ENCODE peak calls at places on chromosome 9, in six cellular contexts. I is foreskin fibroblast, U is A549, C is astrocyte of the spinal cord, D is kidney, E is fibroblast of pulmonary artery. Y is an unnamed sample.

GRCh38 chr9:116178481-116179211 is 25.1 kb downstream of the PAPPA start:
- DNase-seq in E (no peak), U (no peak), I (no peak), C (no peak), D (no peak), Y (no peak)

GRCh38 chr9:101324245-101324804 is 60.5 kb downstream of the BAAT start:
- DNase-seq in E (no peak), U (peak), C (no peak), I (no peak), D (no peak), Y (no peak)

GRCh38 chr9:89353989-89354388 is 35.7 kb downstream of the SECISBP2 start:
- DNase-seq in C (no peak), I (no peak), D (no peak), U (no peak), E (no peak), Y (no peak)

GRCh38 chr9:3696368-3696767 is 170.6 kb upstream of the RFX3 start:
- DNase-seq in D (no peak), C (no peak), I (no peak), E (no peak), U (no peak), Y (no peak)

GRCh38 chr9:127634698-127635097 is 22.6 kb downstream of the STXBP1 start:
- DNase-seq in E (no peak), I (no peak), C (no peak), U (peak), D (no peak), Y (no peak)

GRCh38 chr9:4507306-4507705 is 17.0 kb downstream of the SLC1A1 start:
- DNase-seq in C (no peak), U (no peak), I (no peak), D (no peak), E (no peak), Y (no peak)

GRCh38 chr9:129910628-129911567 is 75.6 kb downstream of the USP20 start:
- DNase-seq in C (peak), U (peak), D (no peak), E (peak), I (peak), Y (peak)

GRCh38 chr9:128254855-128255759 is 20.7 kb downstream of the GOLGA2 start:
- DNase-seq in U (peak), C (peak), E (peak), I (no peak), D (peak), Y (no peak)

GRCh38 chr9:36566813-36567217 is 5.9 kb upstream of the MELK start:
- DNase-seq in D (no peak), E (peak), C (peak), U (peak), I (peak), Y (no peak)

GRCh38 chr9:98652741-98653140 is 56.0 kb downstream of the GABBR2 start:
- DNase-seq in U (no peak), C (no peak), I (no peak), E (no peak), D (no peak), Y (no peak)

GRCh38 chr9:18543406-18543965 is 69.5 kb downstream of the ADAMTSL1 start:
- DNase-seq in C (peak), U (no peak), E (peak), D (peak), I (peak), Y (peak)

GRCh38 chr9:4596165-4596922 is 65.8 kb upstream of the PLPP6 start:
- DNase-seq in U (no peak), I (no peak), E (no peak), C (peak), D (no peak), Y (no peak)

GRCh38 chr9:38008168-38009034 is 60.6 kb downstream of the SHB start:
- DNase-seq in D (peak), U (peak), I (peak), C (peak), E (peak), Y (no peak)

GRCh38 chr9:120909904-120910303 is 16.7 kb downstream of the TRAF1 start:
- DNase-seq in D (no peak), I (no peak), E (no peak), C (no peak), U (no peak), Y (no peak)

GRCh38 chr9:98795970-98796363 is 388 bp downstream of the ANKS6 start:
- DNase-seq in E (no peak), D (peak), I (no peak), C (no peak), U (no peak), Y (no peak)

GRCh38 chr9:101449071-101449721 is 13.6 kb upstream of the ALDOB start:
- DNase-seq in C (peak), E (peak), I (peak), U (peak), D (peak), Y (no peak)

GRCh38 chr9:79764377-79764776 is 192.6 kb downstream of the TLE4 start:
- DNase-seq in D (no peak), C (peak), I (peak), E (peak), U (peak), Y (peak)

GRCh38 chr9:133771486-133772482 is 33.6 kb upstream of the SARDH start:
- DNase-seq in I (no peak), U (no peak), C (no peak), E (no peak), D (peak), Y (no peak)

GRCh38 chr9:124321416-124321815 is 63.7 kb downstream of the NEK6 start:
- DNase-seq in I (no peak), D (no peak), U (no peak), E (no peak), C (no peak), Y (no peak)

GRCh38 chr9:33315371-33315770 is 25.1 kb downstream of the NFX1 start:
- DNase-seq in U (no peak), I (no peak), C (no peak), D (no peak), E (no peak), Y (no peak)

GRCh38 chr9:90018688-90019087 is 413.9 kb downstream of the GADD45G start:
- DNase-seq in I (no peak), E (no peak), D (no peak), U (no peak), C (no peak), Y (no peak)

GRCh38 chr9:130058154-130058553 is 4.4 kb downstream of the GPR107 start:
- DNase-seq in D (no peak), E (peak), C (no peak), I (no peak), U (peak), Y (no peak)

GRCh38 chr9:88387035-88387732 is 1.1 kb upstream of the SPIN1 start:
- DNase-seq in E (peak), D (peak), U (peak), I (no peak), C (peak), Y (no peak)

GRCh38 chr9:1100945-1101344 is 50.8 kb downstream of the DMRT2 start:
- DNase-seq in U (peak), C (peak), I (peak), D (peak), E (peak), Y (no peak)

GRCh38 chr9:89247431-89248370 is 63.3 kb upstream of the CKS2 start:
- DNase-seq in I (no peak), U (no peak), E (peak), C (peak), D (no peak), Y (no peak)

GRCh38 chr9:113898596-113898995 is 22.5 kb downstream of the ZNF618 start:
- DNase-seq in U (no peak), I (no peak), D (no peak), E (no peak), C (no peak), Y (no peak)

GRCh38 chr9:127035948-127036347 is 86.5 kb downstream of the ANGPTL2 start:
- DNase-seq in U (no peak), E (peak), D (peak), I (no peak), C (peak), Y (no peak)

GRCh38 chr9:36486933-36487481 is 85.7 kb upstream of the MELK start:
- DNase-seq in U (peak), D (peak), C (peak), I (peak), E (peak), Y (no peak)

GRCh38 chr9:78777747-78778146 is 480.8 kb downstream of the PSAT1 start:
- DNase-seq in U (no peak), C (no peak), I (no peak), D (no peak), E (no peak), Y (no peak)

GRCh38 chr9:6829027-6829426 is 71.3 kb downstream of the KDM4C start:
- DNase-seq in U (peak), I (no peak), E (peak), C (no peak), D (no peak), Y (no peak)

GRCh38 chr9:97895695-97896332 is 26.5 kb downstream of the TRMO start:
- DNase-seq in E (no peak), D (no peak), C (no peak), U (peak), I (no peak), Y (no peak)

DNA sequence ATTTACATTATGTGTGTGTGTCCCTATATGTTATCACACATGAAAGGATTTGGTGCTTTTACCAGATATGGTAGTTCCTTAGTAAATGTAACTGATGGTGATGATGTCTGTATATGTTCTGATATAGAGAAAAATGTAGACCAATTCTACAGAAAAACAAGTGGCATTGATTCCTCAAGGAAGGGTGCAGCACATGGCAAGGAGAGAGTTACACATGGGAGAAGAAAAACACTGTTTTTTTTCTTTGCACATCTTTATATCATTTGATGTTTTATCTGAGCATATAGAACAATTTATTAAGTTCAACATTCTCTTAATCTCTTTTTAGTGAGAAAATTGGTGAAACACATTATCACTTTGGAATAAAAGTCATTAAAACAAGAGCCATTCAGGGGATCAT is 535.0 kb upstream of the KLF4 start:
- DNase-seq in D (no peak), E (no peak), U (no peak), I (no peak), C (no peak), Y (no peak)
- H3K4me3 ChIP-seq in D (no peak), E (no peak), U (no peak), I (no peak), C (no peak), Y (no peak)

DNA sequence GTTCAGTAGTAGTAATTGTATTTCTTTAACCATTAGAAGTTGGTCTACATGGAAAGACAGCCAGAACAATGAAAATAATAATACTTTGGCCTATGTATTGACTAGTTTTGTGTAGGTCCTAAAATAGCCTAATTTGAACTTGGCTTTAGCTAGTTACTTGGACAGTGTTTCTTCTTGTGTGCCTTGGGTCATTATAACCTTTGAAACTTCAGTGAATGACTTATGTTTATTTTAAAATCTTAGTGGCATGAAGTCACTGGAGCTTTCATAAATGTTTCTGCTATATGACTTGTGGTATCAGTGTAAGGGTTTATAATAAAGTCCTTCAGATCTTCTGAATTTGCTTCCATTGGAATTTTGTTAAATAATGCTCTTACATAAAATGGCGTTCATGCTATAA is 2.6 kb upstream of the FAM120AOS start:
- DNase-seq in C (no peak), D (no peak), U (no peak), E (no peak), I (no peak), Y (no peak)
- TF ChIP-seq CTCF in C (no peak), D (no peak), U (no peak), E (no peak), I (no peak), Y (no peak)

GRCh38 chr9:107286057-107286456 is 3.0 kb downstream of the RAD23B start:
- DNase-seq in I (no peak), U (peak), E (no peak), C (no peak), D (no peak), Y (no peak)
- H3K4me3 ChIP-seq in I (peak), U (peak), E (peak), C (peak), D (peak), Y (peak)

GRCh38 chr9:20622330-20623020 is at the start of gene MLLT3:
- DNase-seq in U (peak), D (peak), I (peak), E (peak), C (peak), Y (peak)
- TF ChIP-seq CTCF in U (no peak), D (no peak), I (no peak), E (no peak), C (no peak), Y (no peak)

DNA sequence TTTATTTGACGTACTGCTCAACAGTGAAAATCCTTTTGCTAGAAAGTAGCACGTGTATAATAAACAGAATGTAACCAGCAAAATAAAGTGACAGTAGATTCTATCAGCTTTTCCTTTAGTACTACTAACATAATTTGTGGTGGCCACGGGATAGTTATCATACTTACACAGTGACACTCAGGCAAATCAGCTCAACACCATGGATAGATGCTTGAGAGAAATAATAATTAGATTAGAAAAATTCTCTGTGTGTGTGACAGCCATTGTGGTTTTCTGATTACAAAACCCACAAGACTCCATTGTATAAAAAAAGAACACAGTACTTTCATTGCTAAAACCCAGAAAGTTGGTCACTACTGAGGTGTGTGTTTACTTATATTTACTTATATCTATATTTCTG is 101.1 kb downstream of the MUSK start:
- DNase-seq in U (no peak), I (peak), E (peak), C (peak), D (no peak), Y (no peak)
- H3K4me3 ChIP-seq in U (no peak), I (no peak), E (no peak), C (no peak), D (no peak), Y (no peak)

GRCh38 chr9:137776306-137776995 is 101.1 kb upstream of the CACNA1B start:
- DNase-seq in E (no peak), U (no peak), C (no peak), D (peak), I (no peak), Y (no peak)

GRCh38 chr9:137777761-137778160 is 99.8 kb upstream of the CACNA1B start:
- DNase-seq in C (no peak), D (peak), U (no peak), I (no peak), E (no peak), Y (no peak)

GRCh38 chr9:137771580-137771979 is 106.0 kb upstream of the CACNA1B start:
- DNase-seq in E (no peak), C (no peak), I (no peak), U (no peak), D (no peak), Y (no peak)

GRCh38 chr9:137774775-137775386 is 102.7 kb upstream of the CACNA1B start:
- DNase-seq in E (no peak), C (no peak), D (peak), U (no peak), I (no peak), Y (no peak)

GRCh38 chr9:137772281-137772873 is 105.2 kb upstream of the CACNA1B start:
- DNase-seq in C (no peak), E (peak), I (no peak), U (peak), D (no peak), Y (no peak)
- TF ChIP-seq CTCF in C (peak), E (peak), I (no peak), U (peak), D (no peak), Y (peak)

Y was measured in AG04449.